ENCODE peak calls at places on chromosomes 6 and 20, in nine cellular contexts. O, F, B, C, E, A, T, M and X are unnamed samples.
A peak's percentile ranks its signal among the peaks of the same experiment; 100 is the strongest.

GRCh38 chr6:57305754-57306153 is 11.7 kb upstream of the PRIM2 start:
- DNase-seq in M (no peak), C (no peak), F (no peak), E (no peak), T (no peak), B (no peak), A (no peak), O (no peak), X (no peak)

GRCh38 chr6:82364087-82365010 is 732 bp downstream of the TPBG start:
- DNase-seq in E (peak; percentile 64), C (peak; percentile 86), T (no peak), M (peak; percentile 92), B (peak; percentile 84), O (peak; percentile 53), F (no peak), A (no peak), X (peak; percentile 76)

GRCh38 chr20:31670371-31671228 is 32.9 kb downstream of the COX4I2 start:
- DNase-seq in M (peak; percentile 94), F (no peak), B (no peak), E (peak; percentile 85), C (no peak), A (no peak), T (no peak), O (peak; percentile 80), X (no peak)

GRCh38 chr6:11197175-11197535 is 35.3 kb downstream of the NEDD9 start:
- DNase-seq in B (peak; percentile 54), O (no peak), A (no peak), E (no peak), F (peak; percentile 71), M (no peak), T (no peak), C (peak; percentile 73), X (no peak)

GRCh38 chr20:43681991-43682410 is 15.1 kb downstream of the MYBL2 start:
- DNase-seq in B (no peak), T (no peak), A (no peak), F (no peak), O (peak; percentile 32), C (no peak), E (no peak), M (no peak), X (no peak)

GRCh38 chr6:87514831-87515230 is 42.1 kb downstream of the SLC35A1 start:
- DNase-seq in F (no peak), M (no peak), O (no peak), A (no peak), E (no peak), B (no peak), T (no peak), C (no peak), X (no peak)

GRCh38 chr6:7146079-7146828 is 38.5 kb downstream of the RREB1 start:
- DNase-seq in B (no peak), F (no peak), A (peak; percentile 95), T (no peak), E (no peak), O (peak; percentile 41), M (peak; percentile 94), C (no peak), X (no peak)

GRCh38 chr6:170175644-170176620 is 114.9 kb downstream of the DLL1 start:
- DNase-seq in M (peak; percentile 83), A (no peak), F (no peak), O (no peak), C (peak; percentile 77), B (no peak), E (no peak), T (no peak), X (peak; percentile 68)

GRCh38 chr20:38859070-38859690 is 53.7 kb downstream of the PPP1R16B start:
- DNase-seq in O (no peak), B (no peak), C (no peak), F (no peak), M (no peak), A (peak; percentile 76), E (no peak), T (no peak), X (no peak)

GRCh38 chr20:53524589-53525311 is 68.9 kb downstream of the ZNF217 start:
- DNase-seq in E (no peak), M (peak; percentile 69), C (no peak), A (no peak), F (no peak), B (peak; percentile 9), T (no peak), O (no peak), X (no peak)

GRCh38 chr6:163180874-163181541 is 233.5 kb upstream of the QKI start:
- DNase-seq in C (no peak), M (peak; percentile 90), A (peak; percentile 78), F (no peak), T (no peak), B (peak; percentile 81), O (peak; percentile 81), E (peak; percentile 88), X (no peak)

GRCh38 chr6:41729624-41730023 is 5.8 kb downstream of the TFEB start:
- DNase-seq in O (no peak), T (no peak), C (no peak), E (no peak), A (no peak), F (no peak), B (no peak), M (no peak), X (no peak)

GRCh38 chr20:3174442-3175263 is 1.3 kb upstream of the LZTS3 start:
- DNase-seq in F (no peak), M (no peak), E (no peak), B (peak; percentile 75), T (no peak), A (peak; percentile 55), C (no peak), O (no peak), X (no peak)

GRCh38 chr20:46276531-46276930 is 31.8 kb downstream of the CDH22 start:
- DNase-seq in E (no peak), A (no peak), T (no peak), C (no peak), M (no peak), B (no peak), O (no peak), F (no peak), X (no peak)

GRCh38 chr20:47764154-47764734 is 21.0 kb downstream of the SULF2 start:
- DNase-seq in A (peak; percentile 33), T (no peak), F (no peak), B (no peak), C (no peak), O (no peak), M (no peak), E (no peak), X (no peak)

GRCh38 chr20:20741067-20742045 is 28.9 kb upstream of the RALGAPA2 start:
- DNase-seq in M (no peak), F (no peak), A (no peak), O (no peak), T (no peak), C (no peak), B (no peak), E (no peak), X (no peak)

GRCh38 chr6:41682497-41682961 is 44.3 kb downstream of the MDFI start:
- DNase-seq in E (no peak), M (no peak), A (no peak), T (no peak), F (no peak), O (peak; percentile 59), C (no peak), B (no peak), X (no peak)

GRCh38 chr6:90250405-90250804 is 46.2 kb downstream of the BACH2 start:
- DNase-seq in B (no peak), F (no peak), A (no peak), C (no peak), E (no peak), O (no peak), M (no peak), T (no peak), X (no peak)

DNA sequence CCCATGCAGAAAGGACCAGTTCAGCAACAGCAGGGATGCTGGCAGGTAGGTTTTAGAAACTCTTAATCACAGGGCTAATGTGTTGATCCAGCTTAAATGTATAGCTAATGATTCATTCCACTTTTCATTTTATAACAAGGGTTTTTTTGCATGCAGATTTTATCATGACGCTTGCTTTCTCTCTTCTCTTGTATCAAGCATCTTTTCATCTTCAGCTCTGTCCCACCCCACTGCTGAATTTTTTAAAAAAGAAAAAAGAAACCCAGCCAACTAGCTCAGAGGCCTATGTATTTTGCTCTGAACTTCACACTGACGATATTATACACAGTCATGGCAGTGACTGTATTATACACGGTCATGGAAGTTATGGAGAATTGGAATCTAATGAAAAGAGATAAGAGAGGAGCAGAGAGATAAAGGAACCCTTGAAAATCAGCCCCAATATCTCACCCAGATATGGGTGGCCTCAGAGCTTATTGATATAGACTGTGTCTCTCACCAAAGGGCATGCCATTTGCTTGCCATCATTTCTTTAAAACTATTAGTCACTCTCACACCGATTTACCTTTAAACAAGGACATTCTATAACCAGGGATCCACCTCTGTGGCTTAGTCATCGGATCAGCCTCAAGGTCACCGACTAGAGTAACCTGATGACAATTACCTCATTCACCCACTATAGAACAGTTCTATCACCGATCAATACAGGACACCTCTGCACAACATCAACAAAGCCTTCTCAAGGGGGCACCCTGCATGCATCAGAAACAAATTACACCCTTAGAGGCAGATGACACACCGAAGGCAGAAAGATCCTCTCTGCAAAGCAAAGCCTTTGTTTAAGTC is 222.0 kb downstream of the ATXN1 start:
- DNase-seq in A (no peak), E (no peak), O (no peak), F (no peak), B (no peak), C (no peak), T (no peak), M (no peak), X (no peak)
- TF ChIP-seq CTCF in A (no peak), E (no peak), O (no peak), F (no peak), B (no peak), C (no peak), T (no peak), M (no peak), X (no peak)

GRCh38 chr6:38806271-38806670 is 91.2 kb downstream of the DNAH8 start:
- DNase-seq in A (no peak), O (no peak), E (no peak), M (no peak), B (peak; percentile 25), T (no peak), F (no peak), C (no peak), X (no peak)
- TF ChIP-seq CTCF in A (no peak), O (no peak), E (no peak), M (no peak), B (peak; percentile 29), T (no peak), F (no peak), C (no peak), X (no peak)

DNA sequence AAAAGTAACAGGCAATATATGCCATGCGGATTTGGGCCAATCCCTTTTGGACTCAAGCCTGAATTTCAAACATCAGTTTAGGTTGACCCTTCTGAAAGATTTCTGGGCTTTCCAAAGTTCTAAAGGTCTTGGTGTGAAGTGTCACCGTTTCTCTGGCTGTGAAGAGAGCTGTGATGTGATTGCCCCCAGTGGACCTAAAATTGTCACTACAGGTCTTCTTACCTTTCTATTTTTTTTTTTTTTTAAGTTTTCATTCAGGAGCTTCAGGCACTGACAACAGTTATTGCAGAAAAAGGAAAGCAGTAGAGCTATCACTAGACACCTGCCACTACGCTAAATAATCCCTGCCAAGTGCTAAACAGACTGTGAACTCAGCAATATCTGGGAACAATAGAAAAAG is 75.7 kb upstream of the OPRM1 start:
- DNase-seq in B (peak; percentile 2), T (no peak), M (no peak), A (no peak), O (no peak), C (no peak), E (no peak), F (no peak), X (no peak)
- TF ChIP-seq CTCF in B (no peak), T (no peak), M (no peak), A (no peak), O (no peak), C (no peak), E (no peak), F (no peak), X (no peak)

GRCh38 chr6:91276315-91276714 is 689.4 kb upstream of the MAP3K7 start:
- DNase-seq in A (peak; percentile 37), C (no peak), F (no peak), M (no peak), B (peak; percentile 48), T (no peak), O (no peak), E (no peak), X (no peak)
- TF ChIP-seq CTCF in A (peak; percentile 62), C (peak; percentile 63), F (no peak), M (no peak), B (peak; percentile 67), T (no peak), O (no peak), E (peak; percentile 32), X (peak; percentile 73)